ENCODE peak calls at places on chromosomes 12 and 14, in seven cellular contexts. One of them, this sample, is unnamed.
A peak's percentile ranks its signal among the peaks of the same experiment; 100 is the strongest.

GRCh38 chr12:45483571-45483970 is 245.9 kb upstream of the ARID2 start:
- DNase-seq in activated gamma-delta T cell: no peak
- DNase-seq in IMR-90: peak; percentile 3
- DNase-seq in left ventricle myocardium superior: peak; percentile 30
- DNase-seq in endothelial cell: no peak
- DNase-seq in glutamatergic neuron: no peak
- DNase-seq in fibroblast of pulmonary artery: peak; percentile 24
- DNase-seq in this sample: no peak

GRCh38 chr14:24273422-24273998 is 2.1 kb upstream of the RABGGTA start:
- DNase-seq in IMR-90: no peak
- DNase-seq in glutamatergic neuron: no peak
- DNase-seq in left ventricle myocardium superior: no peak
- DNase-seq in activated gamma-delta T cell: no peak
- DNase-seq in endothelial cell: no peak
- DNase-seq in fibroblast of pulmonary artery: no peak
- DNase-seq in this sample: no peak

GRCh38 chr14:71720978-71721624 is 211.1 kb upstream of the RGS6 start:
- DNase-seq in endothelial cell: peak; percentile 65
- DNase-seq in IMR-90: peak; percentile 85
- DNase-seq in left ventricle myocardium superior: no peak
- DNase-seq in glutamatergic neuron: no peak
- DNase-seq in fibroblast of pulmonary artery: peak; percentile 90
- DNase-seq in activated gamma-delta T cell: no peak
- DNase-seq in this sample: no peak

GRCh38 chr14:22555573-22556011 is 33.4 kb downstream of the DAD1 start:
- DNase-seq in activated gamma-delta T cell: no peak
- DNase-seq in glutamatergic neuron: no peak
- DNase-seq in fibroblast of pulmonary artery: no peak
- DNase-seq in left ventricle myocardium superior: no peak
- DNase-seq in endothelial cell: no peak
- DNase-seq in IMR-90: peak; percentile 52
- DNase-seq in this sample: no peak

GRCh38 chr14:29810657-29811056 is 117.0 kb downstream of the PRKD1 start:
- DNase-seq in left ventricle myocardium superior: no peak
- DNase-seq in glutamatergic neuron: no peak
- DNase-seq in activated gamma-delta T cell: no peak
- DNase-seq in endothelial cell: no peak
- DNase-seq in IMR-90: no peak
- DNase-seq in fibroblast of pulmonary artery: peak; percentile 39
- DNase-seq in this sample: no peak

GRCh38 chr12:28620281-28620680 is 430.0 kb downstream of the CCDC91 start:
- DNase-seq in endothelial cell: no peak
- DNase-seq in activated gamma-delta T cell: no peak
- DNase-seq in IMR-90: no peak
- DNase-seq in glutamatergic neuron: no peak
- DNase-seq in left ventricle myocardium superior: no peak
- DNase-seq in fibroblast of pulmonary artery: no peak
- DNase-seq in this sample: no peak

GRCh38 chr14:23681337-23681736 is 45.2 kb downstream of the DHRS2 start:
- DNase-seq in glutamatergic neuron: no peak
- DNase-seq in endothelial cell: no peak
- DNase-seq in activated gamma-delta T cell: no peak
- DNase-seq in left ventricle myocardium superior: no peak
- DNase-seq in IMR-90: no peak
- DNase-seq in fibroblast of pulmonary artery: no peak
- DNase-seq in this sample: no peak

GRCh38 chr12:121748571-121749265 is 36.2 kb downstream of the TMEM120B start:
- DNase-seq in left ventricle myocardium superior: peak; percentile 40
- DNase-seq in fibroblast of pulmonary artery: peak; percentile 91
- DNase-seq in IMR-90: peak; percentile 96
- DNase-seq in glutamatergic neuron: peak; percentile 26
- DNase-seq in endothelial cell: no peak
- DNase-seq in activated gamma-delta T cell: no peak
- DNase-seq in this sample: no peak

GRCh38 chr12:2049604-2050540 is 2.9 kb upstream of the CACNA1C start:
- DNase-seq in fibroblast of pulmonary artery: no peak
- DNase-seq in endothelial cell: no peak
- DNase-seq in activated gamma-delta T cell: no peak
- DNase-seq in IMR-90: peak; percentile 22
- DNase-seq in glutamatergic neuron: no peak
- DNase-seq in left ventricle myocardium superior: no peak
- DNase-seq in this sample: no peak

GRCh38 chr12:47458273-47458672 is 247.6 kb downstream of the RPAP3 start:
- DNase-seq in fibroblast of pulmonary artery: peak; percentile 8
- DNase-seq in IMR-90: no peak
- DNase-seq in left ventricle myocardium superior: no peak
- DNase-seq in activated gamma-delta T cell: no peak
- DNase-seq in endothelial cell: no peak
- DNase-seq in glutamatergic neuron: no peak
- DNase-seq in this sample: no peak

GRCh38 chr12:69405466-69405865 is 45.9 kb downstream of the YEATS4 start:
- DNase-seq in fibroblast of pulmonary artery: peak; percentile 97
- DNase-seq in endothelial cell: no peak
- DNase-seq in left ventricle myocardium superior: no peak
- DNase-seq in IMR-90: peak; percentile 98
- DNase-seq in activated gamma-delta T cell: no peak
- DNase-seq in glutamatergic neuron: no peak
- DNase-seq in this sample: no peak

GRCh38 chr14:92106095-92106937 is at the start of gene ATXN3:
- DNase-seq in endothelial cell: peak; percentile 91
- DNase-seq in glutamatergic neuron: peak; percentile 94
- DNase-seq in activated gamma-delta T cell: peak; percentile 92
- DNase-seq in left ventricle myocardium superior: peak; percentile 98
- DNase-seq in fibroblast of pulmonary artery: peak; percentile 99
- DNase-seq in IMR-90: peak; percentile 99
- DNase-seq in this sample: no peak

GRCh38 chr14:90193925-90194324 is 62.4 kb upstream of the PSMC1 start:
- DNase-seq in endothelial cell: peak; percentile 22
- DNase-seq in glutamatergic neuron: peak; percentile 28
- DNase-seq in left ventricle myocardium superior: no peak
- DNase-seq in fibroblast of pulmonary artery: peak; percentile 2
- DNase-seq in activated gamma-delta T cell: no peak
- DNase-seq in IMR-90: no peak
- DNase-seq in this sample: no peak

GRCh38 chr14:91373591-91374245 is 43.9 kb downstream of the CCDC88C start:
- DNase-seq in activated gamma-delta T cell: no peak
- DNase-seq in left ventricle myocardium superior: no peak
- DNase-seq in endothelial cell: no peak
- DNase-seq in IMR-90: no peak
- DNase-seq in glutamatergic neuron: peak; percentile 68
- DNase-seq in fibroblast of pulmonary artery: no peak
- DNase-seq in this sample: no peak

GRCh38 chr12:67766370-67766769 is 117.8 kb downstream of the DYRK2 start:
- DNase-seq in activated gamma-delta T cell: no peak
- DNase-seq in glutamatergic neuron: no peak
- DNase-seq in IMR-90: peak; percentile 90
- DNase-seq in endothelial cell: no peak
- DNase-seq in left ventricle myocardium superior: no peak
- DNase-seq in fibroblast of pulmonary artery: peak; percentile 31
- DNase-seq in this sample: no peak

GRCh38 chr14:63938198-63939005 is 85.6 kb downstream of the SYNE2 start:
- DNase-seq in glutamatergic neuron: no peak
- DNase-seq in activated gamma-delta T cell: no peak
- DNase-seq in endothelial cell: no peak
- DNase-seq in left ventricle myocardium superior: no peak
- DNase-seq in IMR-90: peak; percentile 2
- DNase-seq in fibroblast of pulmonary artery: peak; percentile 29
- DNase-seq in this sample: no peak

GRCh38 chr14:24132061-24132685 is 1.7 kb downstream of the FITM1 start:
- DNase-seq in fibroblast of pulmonary artery: no peak
- DNase-seq in IMR-90: no peak
- DNase-seq in glutamatergic neuron: no peak
- DNase-seq in endothelial cell: no peak
- DNase-seq in left ventricle myocardium superior: peak; percentile 70
- DNase-seq in activated gamma-delta T cell: no peak
- DNase-seq in this sample: no peak

GRCh38 chr12:90280564-90281058 is 572.0 kb upstream of the ATP2B1 start:
- DNase-seq in IMR-90: no peak
- DNase-seq in left ventricle myocardium superior: no peak
- DNase-seq in endothelial cell: no peak
- DNase-seq in fibroblast of pulmonary artery: peak; percentile 80
- DNase-seq in activated gamma-delta T cell: no peak
- DNase-seq in glutamatergic neuron: no peak
- DNase-seq in this sample: no peak

GRCh38 chr12:76755829-76756379 is 8.0 kb upstream of the ZDHHC17 start:
- DNase-seq in IMR-90: no peak
- DNase-seq in activated gamma-delta T cell: no peak
- DNase-seq in glutamatergic neuron: no peak
- DNase-seq in fibroblast of pulmonary artery: no peak
- DNase-seq in endothelial cell: no peak
- DNase-seq in left ventricle myocardium superior: no peak
- DNase-seq in this sample: no peak